ENCODE peak calls at places on chromosomes 11 and 22, in five cellular contexts. A, K, X, E and H are unnamed samples.

GRCh38 chr11:47946682-47947575 is 33.4 kb upstream of the PTPRJ start:
- DNase-seq in A (peak; percentile 85), E (peak; percentile 75), K (peak; percentile 34), X (peak; percentile 64), H (no peak)

GRCh38 chr22:38823637-38824036 is 20.2 kb downstream of the NPTXR start:
- DNase-seq in K (no peak), E (no peak), X (no peak), A (no peak), H (no peak)

GRCh38 chr22:28175730-28176492 is 256.9 kb upstream of the PITPNB start:
- DNase-seq in K (no peak), X (no peak), E (no peak), A (no peak), H (no peak)

GRCh38 chr11:8259316-8259995 is 4.2 kb downstream of the LMO1 start:
- DNase-seq in E (peak; percentile 4), K (no peak), A (peak; percentile 37), X (no peak), H (peak; percentile 21)

GRCh38 chr11:77590194-77590591 is 440 bp downstream of the AQP11 start:
- DNase-seq in A (peak; percentile 88), X (peak; percentile 68), K (no peak), E (peak; percentile 56), H (no peak)

GRCh38 chr22:43420991-43421665 is 9.3 kb downstream of the MPPED1 start:
- DNase-seq in E (no peak), K (no peak), X (no peak), A (no peak), H (no peak)

GRCh38 chr11:1057806-1058205 is 16.9 kb upstream of the MUC2 start:
- DNase-seq in A (no peak), X (no peak), E (no peak), K (no peak), H (peak; percentile 44)

GRCh38 chr11:76263657-76264056 is 57.4 kb upstream of the WNT11 start:
- DNase-seq in X (no peak), E (no peak), A (no peak), K (no peak), H (no peak)

GRCh38 chr11:11691296-11692141 is 69.7 kb upstream of the GALNT18 start:
- DNase-seq in E (no peak), K (no peak), A (no peak), X (no peak), H (no peak)

GRCh38 chr22:41523464-41524221 is 20.6 kb downstream of the POLR3H start:
- DNase-seq in E (peak; percentile 52), X (peak; percentile 59), K (no peak), A (no peak), H (no peak)

GRCh38 chr11:67491276-67492068 is 8.6 kb downstream of the AIP start:
- DNase-seq in X (no peak), A (no peak), K (no peak), E (no peak), H (no peak)

GRCh38 chr11:62858201-62858600 is 18.8 kb upstream of the WDR74 start:
- DNase-seq in A (no peak), E (no peak), K (no peak), X (no peak), H (no peak)

GRCh38 chr11:101555366-101555765 is 28.4 kb downstream of the TRPC6 start:
- DNase-seq in E (no peak), X (no peak), K (no peak), A (no peak), H (no peak)

GRCh38 chr22:25111579-25112517 is 87.8 kb upstream of the CRYBB3 start:
- DNase-seq in X (peak; percentile 17), A (peak; percentile 70), E (peak; percentile 75), K (no peak), H (peak; percentile 72)

GRCh38 chr11:65417702-65418430 is 4.7 kb upstream of the NEAT1 start:
- DNase-seq in E (peak; percentile 59), K (peak; percentile 80), A (peak; percentile 81), X (peak; percentile 67), H (peak; percentile 62)

GRCh38 chr11:65419773-65420481 is 2.7 kb upstream of the NEAT1 start:
- DNase-seq in K (peak; percentile 93), A (peak; percentile 98), E (peak; percentile 97), X (peak; percentile 89), H (peak; percentile 93)

GRCh38 chr11:65419460-65419772 is 3.2 kb upstream of the NEAT1 start:
- DNase-seq in A (peak; percentile 75), X (no peak), K (no peak), E (peak; percentile 30), H (no peak)

GRCh38 chr11:65418431-65418680 is 4.2 kb upstream of the NEAT1 start:
- DNase-seq in E (no peak), K (no peak), A (no peak), X (no peak), H (no peak)

GRCh38 chr11:65418681-65419459 is 3.7 kb upstream of the NEAT1 start:
- DNase-seq in E (peak; percentile 98), X (peak; percentile 97), K (peak; percentile 98), A (peak; percentile 98), H (peak; percentile 98)
- TF ChIP-seq POLR2A in E (no peak), X (peak; percentile 36), K (peak; percentile 54), A (no peak), H (peak; percentile 89)

GRCh38 chr22:20604776-20605221 is 97.4 kb downstream of the MED15 start:
- DNase-seq in X (no peak), E (no peak), A (no peak), K (no peak), H (peak; percentile 43)
- TF ChIP-seq CTCF in X (no peak), E (no peak), A (no peak), K (no peak), H (no peak)

GRCh38 chr11:118908931-118909618 is 16.7 kb downstream of the BCL9L start:
- DNase-seq in A (peak; percentile 96), X (peak; percentile 93), E (peak; percentile 81), K (peak; percentile 89), H (peak; percentile 70)
- TF ChIP-seq POLR2A in A (peak; percentile 94), X (peak; percentile 82), E (no peak), K (peak; percentile 84), H (no peak)

DNA sequence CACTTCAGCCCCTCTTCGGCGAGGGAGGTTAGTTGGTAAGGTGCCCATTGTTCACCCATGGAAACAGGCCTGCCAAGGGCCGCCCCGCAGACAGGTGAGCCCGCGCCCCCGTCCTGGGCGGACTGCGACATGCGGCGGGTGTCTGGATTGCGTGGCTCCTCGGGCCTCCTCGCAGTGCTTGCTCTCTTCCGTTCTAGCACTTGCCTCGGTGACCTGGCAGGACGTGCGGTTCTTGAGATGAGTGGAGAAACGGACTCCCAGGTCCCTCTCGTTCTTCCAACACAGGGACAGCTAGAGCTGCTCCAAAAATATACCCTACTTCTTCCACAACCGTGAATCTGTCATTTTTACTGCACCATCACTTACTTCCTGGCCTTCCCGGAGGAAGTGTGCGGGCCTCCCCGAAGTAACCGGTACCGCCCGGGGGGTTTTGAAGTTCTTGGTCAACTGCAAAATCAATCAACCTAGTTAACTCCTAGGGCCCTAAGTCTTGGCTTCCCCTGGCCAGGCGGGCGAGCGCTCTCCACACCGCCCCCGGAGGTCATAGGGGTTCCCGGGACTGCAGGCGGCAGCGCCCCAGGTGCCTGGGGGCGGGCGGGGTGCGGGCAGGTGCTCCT is 745 bp upstream of the ZBTB44 start:
- DNase-seq in E (peak; percentile 57), A (peak; percentile 54), K (peak; percentile 29), X (peak; percentile 27), H (peak; percentile 57)
- TF ChIP-seq CTCF in E (peak; percentile 23), A (no peak), K (no peak), X (no peak), H (peak; percentile 26)

DNA sequence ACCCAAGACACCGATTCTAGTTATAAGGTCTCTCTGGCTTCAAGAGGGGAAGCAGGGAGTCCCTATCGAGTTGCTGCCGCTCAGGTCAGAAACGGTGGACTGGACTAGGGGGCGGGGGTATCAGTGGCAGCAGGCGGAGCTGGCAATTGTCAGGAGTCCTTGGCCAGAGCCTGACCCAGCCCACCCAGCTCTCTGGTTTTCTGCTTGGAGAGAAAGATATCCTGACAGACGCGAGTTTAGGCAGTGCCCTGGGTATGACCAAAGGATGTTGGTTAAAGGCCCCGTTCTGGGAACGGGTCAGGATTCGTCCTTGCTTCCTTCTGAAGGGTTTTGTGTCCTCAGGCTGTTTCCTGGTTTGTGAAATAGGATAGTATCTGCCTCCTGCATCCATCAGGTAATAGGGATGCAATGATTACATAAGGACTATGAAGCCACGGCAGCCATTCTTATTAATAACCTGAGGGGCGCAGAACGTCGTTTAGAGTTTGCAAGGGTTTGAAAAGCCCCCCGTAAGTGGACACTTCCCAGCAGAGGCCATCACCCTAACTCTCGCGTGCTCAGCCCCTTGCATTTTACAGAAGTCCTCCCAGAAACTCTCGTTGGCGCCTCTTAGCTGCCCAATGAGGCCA is 700 bp upstream of the DEPDC5 start:
- DNase-seq in X (peak; percentile 52), E (peak; percentile 28), K (peak; percentile 35), A (peak; percentile 82), H (peak; percentile 57)
- TF ChIP-seq POLR2A in X (no peak), E (no peak), K (no peak), A (no peak), H (no peak)

DNA sequence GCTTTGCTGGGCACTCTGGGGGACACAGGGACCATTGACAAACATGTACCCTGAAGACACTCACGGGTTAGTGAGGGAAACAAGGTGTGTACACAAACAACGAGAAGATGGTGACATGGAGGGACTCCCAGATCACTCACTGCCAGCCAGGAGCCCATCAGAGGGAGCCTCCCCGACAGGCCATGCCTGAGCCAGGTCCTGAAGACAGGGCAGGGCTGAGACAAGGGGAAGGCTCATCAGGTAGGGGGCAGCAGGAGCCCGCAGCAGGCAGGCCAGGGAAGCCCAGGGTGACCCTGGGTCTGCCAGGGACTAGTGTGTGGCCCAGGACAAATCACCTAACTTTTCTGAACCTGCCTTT is 127.9 kb downstream of the BUD13 start:
- DNase-seq in K (no peak), A (no peak), E (no peak), X (no peak), H (no peak)
- TF ChIP-seq CTCF in K (no peak), A (no peak), E (no peak), X (no peak), H (no peak)

DNA sequence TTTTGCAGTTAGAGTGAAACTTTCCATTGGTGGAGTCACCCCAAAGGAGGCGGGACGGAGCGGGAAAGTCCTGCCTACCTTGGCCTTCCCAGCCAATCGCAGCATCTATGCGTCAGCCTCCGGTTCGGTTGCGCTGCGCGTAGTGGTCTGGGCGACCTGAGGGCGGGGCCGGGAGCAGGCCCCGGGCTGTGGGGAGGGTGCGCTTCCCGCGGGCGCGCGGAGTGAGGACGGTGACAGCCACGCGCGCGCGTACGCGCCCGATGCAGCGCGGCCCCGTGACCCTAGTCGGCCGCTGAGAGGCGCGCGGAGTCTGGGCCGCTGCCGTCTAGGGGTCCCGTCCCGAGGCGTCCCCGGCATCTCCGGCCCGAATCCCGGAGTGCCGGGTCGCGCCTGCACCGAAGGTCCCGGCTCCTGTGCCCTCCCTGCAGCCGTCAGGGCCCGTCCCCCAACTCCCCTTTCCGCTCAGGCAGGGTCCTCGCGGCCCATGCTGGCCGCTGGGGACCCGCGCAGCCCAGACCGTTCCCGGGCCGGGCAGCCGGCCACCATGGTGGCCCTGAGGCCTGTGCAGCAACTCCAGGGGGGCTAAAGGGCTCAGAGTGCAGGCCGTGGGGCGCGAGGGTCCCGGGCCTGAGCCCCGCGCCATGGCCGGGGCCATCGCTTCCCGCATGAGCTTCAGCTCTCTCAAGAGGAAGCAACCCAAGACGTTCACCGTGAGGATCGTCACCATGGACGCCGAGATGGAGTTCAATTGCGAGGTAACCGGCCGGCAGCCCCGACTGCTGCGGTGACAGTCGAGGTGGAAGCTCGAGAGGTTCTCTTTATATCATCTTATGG is at the start of gene NF2:
- DNase-seq in X (peak; percentile 97), A (peak; percentile 100), K (peak; percentile 98), E (peak; percentile 99), H (peak; percentile 97)
- TF ChIP-seq POLR2A in X (peak; percentile 42), A (peak; percentile 84), K (peak; percentile 83), E (peak; percentile 71), H (peak; percentile 71)